ENCODE peak calls at places on chromosomes 1 and 21, in seven cellular contexts. B is HCT116, E is upper lobe of left lung, A is psoas muscle, U is adrenal gland, W is colonic mucosa, V is right lobe of liver. G is an unnamed sample. For H3K4me1, the result is how much of the 10 kb centered on the place peaks cover.

GRCh38 chr1:42947137-42947536 is 11.5 kb downstream of the SLC2A1 start:
- DNase-seq in B (no peak), E (no peak), A (no peak), U (no peak), W (no peak), V (no peak), G (no peak)

GRCh38 chr21:15754640-15755039 is 24.9 kb downstream of the USP25 start:
- DNase-seq in B (no peak), E (no peak), A (no peak), U (no peak), W (no peak), V (no peak), G (no peak)

GRCh38 chr1:108084866-108085477 is 115.2 kb downstream of the SLC25A24 start:
- DNase-seq in B (no peak), E (no peak), A (no peak), U (no peak), W (no peak), V (no peak), G (no peak)

GRCh38 chr1:182087951-182088350 is 26.4 kb upstream of the ZNF648 start:
- DNase-seq in B (no peak), E (no peak), A (no peak), U (no peak), W (no peak), V (no peak), G (no peak)

GRCh38 chr1:200029035-200029623 is 1.6 kb downstream of the NR5A2 start:
- DNase-seq in B (peak), E (no peak), A (no peak), U (peak), W (peak), V (peak), G (no peak)

GRCh38 chr1:207514890-207515289 is 18.9 kb downstream of the CR1 start:
- DNase-seq in B (no peak), E (no peak), A (no peak), U (no peak), W (no peak), V (no peak), G (no peak)

GRCh38 chr1:166693158-166693557 is 146.1 kb upstream of the POGK start:
- DNase-seq in B (no peak), E (no peak), A (no peak), U (no peak), W (no peak), V (no peak), G (no peak)

GRCh38 chr21:41183575-41183974 is 15.6 kb downstream of the BACE2 start:
- DNase-seq in B (no peak), E (no peak), A (no peak), U (no peak), W (no peak), V (no peak), G (no peak)

GRCh38 chr1:78619803-78620579 is at the start of gene IFI44L:
- DNase-seq in B (no peak), E (no peak), A (peak), U (peak), W (peak), V (no peak), G (peak)

GRCh38 chr1:169896013-169896412 is 2.3 kb upstream of the SCYL3 start:
- DNase-seq in B (no peak), E (no peak), A (no peak), U (no peak), W (no peak), V (no peak), G (no peak)

GRCh38 chr1:46301406-46302090 is 1.9 kb downstream of the LRRC41 start:
- DNase-seq in B (no peak), E (peak), A (no peak), U (peak), W (peak), V (peak), G (no peak)

GRCh38 chr1:30012455-30013440 is 710.6 kb downstream of the MATN1 start:
- DNase-seq in B (no peak), E (no peak), A (no peak), U (peak), W (peak), V (no peak), G (no peak)

GRCh38 chr1:110057963-110058518 is 12.4 kb downstream of the ALX3 start:
- DNase-seq in B (no peak), E (no peak), A (no peak), U (no peak), W (no peak), V (no peak), G (no peak)

GRCh38 chr1:206590025-206590834 is 22.0 kb downstream of the EIF2D start:
- DNase-seq in B (peak), E (no peak), A (no peak), U (peak), W (no peak), V (no peak), G (no peak)

GRCh38 chr1:17661546-17662157 is 93.5 kb upstream of the ACTL8 start:
- DNase-seq in B (peak), E (peak), A (peak), U (peak), W (peak), V (no peak), G (peak)

GRCh38 chr1:61221642-61222041 is 139.3 kb downstream of the NFIA start:
- DNase-seq in B (no peak), E (no peak), A (no peak), U (no peak), W (no peak), V (no peak), G (no peak)

GRCh38 chr1:237197470-237198425 is 155.8 kb downstream of the RYR2 start:
- DNase-seq in B (no peak), E (no peak), A (no peak), U (no peak), W (no peak), V (no peak), G (no peak)

GRCh38 chr1:186977266-186977957 is 148.7 kb downstream of the PLA2G4A start:
- DNase-seq in B (no peak), E (no peak), A (no peak), U (no peak), W (no peak), V (no peak), G (no peak)

GRCh38 chr1:66623812-66624211 is 89.9 kb downstream of the SGIP1 start:
- DNase-seq in B (no peak), E (no peak), A (no peak), U (no peak), W (no peak), V (no peak), G (no peak)

GRCh38 chr1:160625725-160626498 is 20.9 kb downstream of the SLAMF1 start:
- DNase-seq in B (no peak), E (no peak), A (no peak), U (peak), W (no peak), V (no peak), G (no peak)

DNA sequence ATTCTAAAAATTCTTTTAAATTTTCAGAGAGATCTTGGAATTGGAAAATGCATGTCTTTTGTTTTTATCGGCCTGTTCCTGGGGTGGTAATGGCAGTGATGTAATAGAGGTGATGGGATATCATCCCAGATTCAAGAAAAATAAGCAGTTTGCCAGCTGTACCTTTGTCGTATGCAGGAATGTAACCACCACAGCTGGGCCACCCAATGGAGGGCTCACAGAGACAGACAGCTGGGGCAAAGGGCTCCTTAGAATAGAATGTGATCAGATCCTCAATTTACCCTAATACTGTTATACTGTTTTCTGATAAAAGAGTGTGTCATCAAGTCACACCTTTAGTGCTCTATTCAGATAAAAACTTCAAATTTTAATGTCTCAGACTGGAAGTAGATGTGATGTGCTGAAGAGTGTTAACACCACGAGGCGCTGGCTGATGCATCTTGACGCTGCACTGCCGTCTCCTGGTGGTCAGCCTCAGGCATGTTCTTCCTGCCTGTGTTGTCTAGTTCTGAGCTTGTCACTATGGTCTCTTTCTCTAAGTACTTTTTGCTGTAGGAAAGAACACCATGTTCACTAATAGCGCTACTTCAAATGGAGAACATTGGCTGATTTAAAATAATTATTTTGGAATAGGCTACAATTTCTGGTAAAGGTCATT is 78.8 kb downstream of the C1orf21 start:
- DNase-seq in B (no peak), E (no peak), A (no peak), U (no peak), W (no peak), V (no peak), G (no peak)
- H3K4me1 ChIP-seq in B (under half), E (under half), A (under half), U (under half), W (under half), V (under half), G (under half)

GRCh38 chr21:24045775-24046215 is 1561.5 kb downstream of the MRPL39 start:
- DNase-seq in B (no peak), E (peak), A (peak), U (peak), W (peak), V (peak), G (no peak)
- TF ChIP-seq CTCF in B (no peak), E (no peak), A (peak), U (peak), W (no peak), V (no peak), G (no peak)

GRCh38 chr1:164604541-164604940 is 45.6 kb downstream of the PBX1 start:
- DNase-seq in B (no peak), E (no peak), A (no peak), U (no peak), W (no peak), V (no peak), G (no peak)

GRCh38 chr1:164605254-164606091 is 46.5 kb downstream of the PBX1 start:
- DNase-seq in B (no peak), E (no peak), A (no peak), U (no peak), W (no peak), V (no peak), G (no peak)

GRCh38 chr1:164601399-164602141 is 42.6 kb downstream of the PBX1 start:
- DNase-seq in B (no peak), E (no peak), A (no peak), U (no peak), W (no peak), V (no peak), G (no peak)

GRCh38 chr1:164602142-164602429 is 43.1 kb downstream of the PBX1 start:
- DNase-seq in B (peak), E (peak), A (no peak), U (no peak), W (peak), V (no peak), G (no peak)

DNA sequence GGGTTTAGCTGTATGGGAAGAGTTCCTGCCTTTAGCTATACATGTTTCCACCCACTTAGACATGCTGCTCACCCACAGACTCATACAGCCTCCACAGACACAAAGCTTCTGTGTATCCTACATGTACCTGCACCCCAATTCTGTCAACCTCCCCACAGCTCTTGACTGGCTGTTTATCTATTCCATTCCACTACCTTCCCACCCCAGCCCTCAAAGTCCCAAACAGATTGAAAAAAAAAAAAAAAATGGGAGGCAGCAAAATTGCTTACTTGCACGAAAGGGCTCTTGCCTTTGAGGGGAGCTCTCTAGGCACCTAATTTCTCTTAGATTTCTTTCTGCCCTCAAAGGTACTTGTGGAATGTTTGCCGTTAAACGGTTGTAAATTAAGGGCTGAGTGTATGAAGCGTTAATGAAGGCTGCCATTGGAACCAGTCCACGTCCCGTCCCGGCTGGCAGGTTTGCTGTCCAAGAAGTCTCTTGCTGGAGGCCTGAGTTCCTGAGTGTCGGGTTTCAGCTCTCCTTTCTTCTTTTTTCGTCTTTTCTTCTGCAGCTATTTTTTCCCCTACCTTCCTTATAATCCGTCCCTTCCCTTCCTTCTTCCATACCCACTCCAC is 43.6 kb downstream of the PBX1 start:
- DNase-seq in B (no peak), E (peak), A (peak), U (peak), W (peak), V (no peak), G (no peak)
- H3K4me3 ChIP-seq in B (peak), E (peak), A (peak), U (no peak), W (no peak), V (no peak), G (no peak)

DNA sequence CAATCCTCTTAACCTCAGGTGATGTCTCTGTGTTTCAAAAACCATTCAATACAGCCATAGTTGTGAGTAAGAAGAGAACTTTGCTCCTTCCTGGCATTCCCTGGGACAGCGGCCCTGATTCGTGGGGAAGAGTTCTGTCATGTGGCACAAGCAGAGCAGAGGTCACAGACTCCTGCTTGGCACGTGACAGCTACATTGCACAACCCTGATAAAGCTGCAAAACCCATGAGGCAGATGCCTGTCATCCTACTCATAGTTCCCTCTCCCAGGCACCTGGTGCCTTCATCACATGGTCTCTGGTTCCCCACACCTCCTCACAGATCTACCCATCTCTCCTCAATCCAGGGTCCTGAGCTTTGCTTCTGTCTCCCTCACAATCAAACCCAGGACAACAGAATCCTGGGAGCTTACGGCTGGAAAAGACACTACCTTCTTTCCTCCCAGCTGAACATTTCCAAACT is 70.8 kb downstream of the PLPP3 start:
- DNase-seq in B (no peak), E (peak), A (peak), U (peak), W (peak), V (peak), G (no peak)
- H3K4me1 ChIP-seq in B (under half), E (half or more), A (under half), U (under half), W (under half), V (half or more), G (under half)

GRCh38 chr21:17513214-17514123 is 626 bp downstream of the CXADR start:
- DNase-seq in B (no peak), E (peak), A (no peak), U (peak), W (peak), V (peak), G (no peak)
- TF ChIP-seq CTCF in B (no peak), E (no peak), A (no peak), U (no peak), W (no peak), V (no peak), G (no peak)

GRCh38 chr1:93680121-93681094 is 1.2 kb downstream of the BCAR3 start:
- DNase-seq in B (peak), E (peak), A (peak), U (peak), W (peak), V (peak), G (no peak)
- H3K4me3 ChIP-seq in B (peak), E (peak), A (peak), U (peak), W (peak), V (peak), G (no peak)

GRCh38 chr1:1357871-1358432 is 403 bp downstream of the MXRA8 start:
- DNase-seq in B (no peak), E (no peak), A (peak), U (no peak), W (no peak), V (no peak), G (no peak)

GRCh38 chr1:1355376-1355775 is 3.0 kb downstream of the MXRA8 start:
- DNase-seq in B (no peak), E (no peak), A (peak), U (peak), W (no peak), V (no peak), G (no peak)

GRCh38 chr1:1356796-1357401 is 1.5 kb downstream of the MXRA8 start:
- DNase-seq in B (no peak), E (no peak), A (peak), U (peak), W (no peak), V (no peak), G (no peak)

GRCh38 chr1:1354271-1355247 is 3.8 kb downstream of the MXRA8 start:
- DNase-seq in B (no peak), E (no peak), A (peak), U (peak), W (no peak), V (no peak), G (peak)

GRCh38 chr1:1356166-1356795 is 2.1 kb downstream of the MXRA8 start:
- DNase-seq in B (no peak), E (no peak), A (no peak), U (peak), W (no peak), V (no peak), G (no peak)
- H3K4me1 ChIP-seq in B (under half), E (under half), A (under half), U (under half), W (under half), V (under half), G (under half)

GRCh38 chr1:245154429-245155185 is at the start of gene KIF26B:
- DNase-seq in B (no peak), E (no peak), A (no peak), U (peak), W (peak), V (no peak), G (no peak)
- TF ChIP-seq CTCF in B (no peak), E (peak), A (no peak), U (no peak), W (no peak), V (no peak), G (no peak)

DNA sequence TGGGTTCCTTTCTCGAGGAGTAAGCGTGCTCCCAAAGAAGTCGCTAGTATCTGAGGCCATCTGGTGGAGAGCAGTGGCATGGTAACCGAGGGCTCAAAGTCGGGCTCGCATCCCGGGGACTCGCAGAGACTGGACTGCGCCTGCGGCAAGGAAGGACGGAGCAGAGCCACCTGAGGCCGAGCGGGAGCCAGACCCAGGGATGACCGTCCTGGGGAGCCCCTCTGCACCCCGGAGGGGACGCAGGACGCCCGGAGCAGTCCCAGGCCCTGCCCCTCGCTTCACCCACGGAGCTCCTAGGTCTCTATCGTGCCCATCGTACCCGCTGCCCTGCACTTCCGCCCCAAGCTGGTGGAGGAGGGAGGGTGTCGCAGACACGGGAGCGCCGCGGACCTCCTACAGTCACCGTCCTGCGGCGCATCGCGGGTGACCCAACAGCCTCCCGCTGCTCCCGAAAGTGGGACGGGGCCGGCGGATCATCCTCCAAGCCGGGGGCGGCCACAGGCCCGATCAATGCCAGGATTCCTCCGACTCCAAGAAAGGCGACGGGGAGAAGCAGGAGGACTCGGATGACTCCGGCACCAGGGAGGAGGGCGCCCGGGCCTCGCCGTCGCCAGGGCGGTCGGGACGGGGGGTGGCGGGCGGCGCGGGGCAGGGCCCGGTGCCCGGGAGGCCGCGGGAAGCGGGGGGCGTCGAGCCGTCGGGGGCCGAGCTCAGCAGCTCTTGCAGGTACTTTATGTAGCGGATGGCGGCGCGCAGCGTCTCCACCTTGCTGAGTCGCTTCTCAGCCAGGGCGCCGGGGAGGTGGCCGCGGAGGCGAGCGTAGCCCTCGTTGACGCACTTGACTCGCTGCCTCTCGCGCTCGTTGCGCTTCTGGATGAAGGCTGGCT is 2.3 kb upstream of the CACNA1S start:
- DNase-seq in B (peak), E (peak), A (peak), U (peak), W (peak), V (peak), G (peak)
- H3K4me3 ChIP-seq in B (peak), E (peak), A (peak), U (no peak), W (peak), V (peak), G (peak)

GRCh38 chr1:940121-941026 is 16.7 kb downstream of the SAMD11 start:
- DNase-seq in B (no peak), E (no peak), A (peak), U (peak), W (peak), V (no peak), G (no peak)
- H3K4me1 ChIP-seq in B (half or more), E (under half), A (under half), U (under half), W (under half), V (under half), G (under half)